ENCODE peak calls at places on chromosomes 16 and 17, in seven cellular contexts. M, V, A, Y, G, D and N are unnamed samples.
A peak's percentile ranks its signal among the peaks of the same experiment; 100 is the strongest.

GRCh38 chr16:81604960-81605383 is 160.4 kb downstream of the CMIP start:
- DNase-seq in Y (no peak), G (no peak), D (no peak), M (no peak), A (no peak), V (no peak), N (no peak)

GRCh38 chr17:511001-511690 is 158.5 kb upstream of the RPH3AL start:
- DNase-seq in Y (no peak), A (peak; percentile 44), D (no peak), V (no peak), M (peak; percentile 54), G (no peak), N (no peak)

GRCh38 chr17:19753049-19753444 is 4.9 kb upstream of the ALDH3A1 start:
- DNase-seq in A (peak; percentile 76), V (no peak), D (no peak), M (peak; percentile 41), Y (no peak), G (peak; percentile 89), N (no peak)

GRCh38 chr17:520447-521167 is 168.0 kb upstream of the RPH3AL start:
- DNase-seq in A (no peak), G (no peak), D (no peak), M (no peak), Y (no peak), V (no peak), N (no peak)

GRCh38 chr16:16083421-16084156 is 134.2 kb downstream of the ABCC1 start:
- DNase-seq in Y (no peak), A (no peak), G (no peak), V (peak; percentile 61), D (no peak), M (no peak), N (no peak)

GRCh38 chr16:58465817-58466216 is 34.1 kb upstream of the NDRG4 start:
- DNase-seq in D (no peak), Y (no peak), M (no peak), G (no peak), V (no peak), A (no peak), N (no peak)

GRCh38 chr16:4517812-4518211 is 20.8 kb downstream of the CDIP1 start:
- DNase-seq in V (peak; percentile 34), G (no peak), D (no peak), A (no peak), Y (peak; percentile 82), M (no peak), N (no peak)

GRCh38 chr17:32102697-32103096 is 39.6 kb upstream of the RHOT1 start:
- DNase-seq in D (no peak), Y (no peak), G (no peak), A (no peak), M (no peak), V (no peak), N (no peak)

GRCh38 chr17:48592097-48592496 is 1.5 kb downstream of the HOXB5 start:
- DNase-seq in M (no peak), V (no peak), A (no peak), Y (no peak), D (no peak), G (no peak), N (peak; percentile 39)

GRCh38 chr17:67625971-67626370 is 91.8 kb upstream of the NOL11 start:
- DNase-seq in V (no peak), G (no peak), D (no peak), Y (no peak), A (no peak), M (no peak), N (no peak)

GRCh38 chr17:67628580-67629013 is 89.1 kb upstream of the NOL11 start:
- DNase-seq in A (no peak), D (no peak), Y (peak; percentile 19), M (no peak), V (peak; percentile 70), G (peak; percentile 63), N (no peak)

GRCh38 chr17:67623767-67624166 is 94.0 kb upstream of the NOL11 start:
- DNase-seq in D (no peak), V (no peak), G (no peak), M (no peak), A (no peak), Y (no peak), N (no peak)

GRCh38 chr17:67620636-67621035 is 97.1 kb upstream of the NOL11 start:
- DNase-seq in A (no peak), Y (no peak), M (no peak), V (no peak), D (no peak), G (no peak), N (no peak)

GRCh38 chr17:67624886-67625656 is 92.7 kb upstream of the NOL11 start:
- DNase-seq in A (no peak), V (no peak), Y (no peak), M (no peak), D (no peak), G (no peak), N (no peak)
- H3K4me1 ChIP-seq in A (no peaks in the 10 kb centered on the region), V (peaks cover 10% of the 10 kb centered on the region), Y (no peaks in the 10 kb centered on the region), M (no peaks in the 10 kb centered on the region), D (no peaks in the 10 kb centered on the region), G (no peaks in the 10 kb centered on the region), N (no peaks in the 10 kb centered on the region)

DNA sequence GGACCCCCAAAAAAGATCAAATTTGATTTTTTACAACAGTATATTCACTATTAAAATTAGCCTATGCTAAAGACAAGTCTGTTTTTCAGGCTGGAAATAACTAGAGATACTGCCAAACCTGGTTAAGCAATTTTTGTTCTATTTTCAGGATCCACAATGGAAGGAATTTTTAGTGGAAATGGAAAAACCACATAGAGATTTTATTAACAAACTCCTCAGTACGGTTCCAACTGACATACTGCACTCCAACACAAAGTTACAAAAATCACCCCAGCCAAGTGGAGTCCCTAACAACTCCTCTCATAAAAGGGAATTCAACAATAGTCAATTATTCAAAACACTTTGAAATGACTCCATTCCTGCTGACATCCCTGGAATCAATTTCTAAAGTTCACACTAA is 101.6 kb upstream of the TOB1 start:
- DNase-seq in V (no peak), M (no peak), D (no peak), A (no peak), Y (no peak), G (no peak), N (no peak)
- H3K27ac ChIP-seq in V (no peak overlapping the region), M (peak overlapping the region; percentile 63), D (no peak overlapping the region), A (peak overlapping the region; percentile 57), Y (no peak overlapping the region), G (no peak overlapping the region), N (no peak overlapping the region)

GRCh38 chr17:4230142-4230541 is 33.6 kb downstream of the ANKFY1 start:
- DNase-seq in Y (no peak), D (no peak), M (peak; percentile 66), V (no peak), A (peak; percentile 71), G (peak; percentile 69), N (no peak)
- H3K36me3 ChIP-seq in Y (no peaks in the 10 kb centered on the region), D (peaks cover 30% of the 10 kb centered on the region), M (no peaks in the 10 kb centered on the region), V (peaks cover 27% of the 10 kb centered on the region), A (no peaks in the 10 kb centered on the region), G (peaks cover 27% of the 10 kb centered on the region), N (no peaks in the 10 kb centered on the region)

GRCh38 chr17:78793415-78793814 is 11.3 kb upstream of the CYTH1 start:
- DNase-seq in V (no peak), G (no peak), D (no peak), M (no peak), A (no peak), Y (no peak), N (no peak)
- H3K4me1 ChIP-seq in V (peaks cover 20% of the 10 kb centered on the region), G (peaks cover 26% of the 10 kb centered on the region), D (peaks cover 28% of the 10 kb centered on the region), M (no peaks in the 10 kb centered on the region), A (peaks cover 30% of the 10 kb centered on the region), Y (peaks cover 7% of the 10 kb centered on the region), N (peaks cover 44% of the 10 kb centered on the region)

DNA sequence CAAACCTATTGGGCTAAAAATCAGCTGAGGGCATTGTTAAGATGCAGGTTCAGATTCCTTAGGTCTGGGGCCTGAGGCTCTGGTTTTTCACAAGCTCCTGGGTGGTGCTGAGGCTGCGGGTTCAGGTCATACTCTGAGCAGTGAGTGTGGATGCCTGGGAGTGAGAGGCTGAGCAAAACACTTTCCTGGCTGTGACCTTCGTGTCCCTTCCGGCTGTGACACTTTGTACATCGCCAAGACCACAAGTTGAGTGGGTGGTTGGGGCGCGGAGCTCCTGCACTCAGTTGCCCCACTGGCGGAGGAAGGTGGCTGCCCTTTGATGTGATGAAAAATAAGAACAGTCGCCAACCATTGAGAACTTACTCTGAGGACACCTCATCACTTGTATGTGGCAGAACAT is 24.8 kb downstream of the CCR7 start:
- DNase-seq in G (no peak), A (no peak), M (peak; percentile 17), Y (no peak), D (peak; percentile 52), V (no peak), N (peak; percentile 78)
- H3K27ac ChIP-seq in G (no peak overlapping the region), A (peak overlapping the region; percentile 91), M (peak overlapping the region; percentile 93), Y (no peak overlapping the region), D (peak overlapping the region; percentile 74), V (no peak overlapping the region), N (peak overlapping the region; percentile 73)

GRCh38 chr17:45088741-45089140 is 27.6 kb downstream of the NMT1 start:
- DNase-seq in V (no peak), D (no peak), A (no peak), G (no peak), M (no peak), Y (no peak), N (no peak)
- H3K36me3 ChIP-seq in V (peaks cover 86% of the 10 kb centered on the region), D (peaks cover 78% of the 10 kb centered on the region), A (peaks cover 67% of the 10 kb centered on the region), G (peaks cover 86% of the 10 kb centered on the region), M (no peaks in the 10 kb centered on the region), Y (no peaks in the 10 kb centered on the region), N (peaks cover 65% of the 10 kb centered on the region)

DNA sequence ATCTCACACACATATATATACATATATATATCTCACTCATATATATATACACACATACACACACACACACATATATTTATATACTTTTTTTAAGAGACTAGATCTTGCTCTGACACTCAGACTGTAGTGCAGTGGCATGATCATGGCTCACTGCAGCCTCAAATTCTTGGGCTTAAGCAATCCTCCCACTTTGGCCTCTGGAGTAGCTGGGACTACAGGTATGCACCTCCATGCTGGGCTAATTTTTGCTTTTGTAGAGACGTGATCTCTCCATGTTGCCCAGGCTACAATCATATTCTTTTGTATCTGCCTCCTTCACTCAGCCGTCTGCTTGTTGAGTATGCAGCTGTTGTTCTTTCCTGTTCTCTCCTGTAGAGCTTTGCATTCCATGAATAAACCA is 60.6 kb downstream of the HS3ST3B1 start:
- DNase-seq in V (peak; percentile 37), G (no peak), M (no peak), A (no peak), Y (no peak), D (no peak), N (no peak)
- H3K4me1 ChIP-seq in V (peaks cover 68% of the 10 kb centered on the region), G (no peaks in the 10 kb centered on the region), M (no peaks in the 10 kb centered on the region), A (no peaks in the 10 kb centered on the region), Y (no peaks in the 10 kb centered on the region), D (no peaks in the 10 kb centered on the region), N (peaks cover 19% of the 10 kb centered on the region)